ENCODE peak calls at places on chromosome 15, in six cellular contexts. One of them, this sample, is unnamed.

GRCh38 chr15:65408370-65409283 is 14.1 kb downstream of the IGDCC4 start:
- DNase-seq in adrenal gland: no peak
- DNase-seq in CD8-positive, alpha-beta memory T cell: no peak
- DNase-seq in ascending aorta: no peak
- DNase-seq in colonic mucosa: no peak
- DNase-seq in uterus: no peak
- DNase-seq in this sample: no peak

GRCh38 chr15:74920472-74920871 is 13.8 kb upstream of the FAM219B start:
- DNase-seq in ascending aorta: no peak
- DNase-seq in uterus: no peak
- DNase-seq in adrenal gland: no peak
- DNase-seq in colonic mucosa: no peak
- DNase-seq in CD8-positive, alpha-beta memory T cell: no peak
- DNase-seq in this sample: no peak

GRCh38 chr15:52287114-52287513 is 8.5 kb downstream of the MYO5C start:
- DNase-seq in colonic mucosa: peak; percentile 72
- DNase-seq in adrenal gland: no peak
- DNase-seq in uterus: no peak
- DNase-seq in CD8-positive, alpha-beta memory T cell: no peak
- DNase-seq in ascending aorta: no peak
- DNase-seq in this sample: no peak

GRCh38 chr15:68635142-68635541 is 56.3 kb downstream of the CORO2B start:
- DNase-seq in uterus: no peak
- DNase-seq in colonic mucosa: no peak
- DNase-seq in ascending aorta: no peak
- DNase-seq in adrenal gland: no peak
- DNase-seq in CD8-positive, alpha-beta memory T cell: no peak
- DNase-seq in this sample: no peak

GRCh38 chr15:65638681-65639089 is 16.9 kb downstream of the SLC24A1 start:
- DNase-seq in adrenal gland: peak; percentile 36
- DNase-seq in CD8-positive, alpha-beta memory T cell: peak; percentile 61
- DNase-seq in ascending aorta: no peak
- DNase-seq in colonic mucosa: peak; percentile 54
- DNase-seq in uterus: peak; percentile 31
- DNase-seq in this sample: no peak

GRCh38 chr15:85424154-85424553 is 43.8 kb downstream of the AKAP13 start:
- DNase-seq in colonic mucosa: no peak
- DNase-seq in ascending aorta: no peak
- DNase-seq in uterus: no peak
- DNase-seq in CD8-positive, alpha-beta memory T cell: no peak
- DNase-seq in adrenal gland: no peak
- DNase-seq in this sample: no peak

GRCh38 chr15:50112488-50113186 is 6.4 kb downstream of the ATP8B4 start:
- DNase-seq in ascending aorta: no peak
- DNase-seq in adrenal gland: no peak
- DNase-seq in CD8-positive, alpha-beta memory T cell: no peak
- DNase-seq in colonic mucosa: no peak
- DNase-seq in uterus: no peak
- DNase-seq in this sample: no peak

GRCh38 chr15:40338921-40339620 is 1.7 kb downstream of the CCDC9B start:
- DNase-seq in ascending aorta: peak; percentile 91
- DNase-seq in uterus: peak; percentile 62
- DNase-seq in adrenal gland: peak; percentile 28
- DNase-seq in CD8-positive, alpha-beta memory T cell: no peak
- DNase-seq in colonic mucosa: peak; percentile 26
- DNase-seq in this sample: no peak

GRCh38 chr15:85667491-85668424 is 127.0 kb downstream of the KLHL25 start:
- DNase-seq in CD8-positive, alpha-beta memory T cell: peak; percentile 88
- DNase-seq in uterus: peak; percentile 80
- DNase-seq in colonic mucosa: peak; percentile 37
- DNase-seq in ascending aorta: peak; percentile 87
- DNase-seq in adrenal gland: peak; percentile 75
- DNase-seq in this sample: no peak

GRCh38 chr15:34376856-34377255 is 9.9 kb upstream of the LPCAT4 start:
- DNase-seq in CD8-positive, alpha-beta memory T cell: no peak
- DNase-seq in uterus: no peak
- DNase-seq in colonic mucosa: no peak
- DNase-seq in adrenal gland: no peak
- DNase-seq in ascending aorta: no peak
- DNase-seq in this sample: no peak

GRCh38 chr15:55649058-55649423 is 60.9 kb upstream of the PYGO1 start:
- DNase-seq in colonic mucosa: no peak
- DNase-seq in adrenal gland: no peak
- DNase-seq in ascending aorta: no peak
- DNase-seq in uterus: no peak
- DNase-seq in CD8-positive, alpha-beta memory T cell: no peak
- DNase-seq in this sample: no peak

GRCh38 chr15:29698030-29698701 is 124.1 kb downstream of the TJP1 start:
- DNase-seq in adrenal gland: no peak
- DNase-seq in uterus: no peak
- DNase-seq in CD8-positive, alpha-beta memory T cell: no peak
- DNase-seq in colonic mucosa: no peak
- DNase-seq in ascending aorta: peak; percentile 40
- DNase-seq in this sample: no peak

GRCh38 chr15:75342221-75342620 is 4.6 kb upstream of the NEIL1 start:
- DNase-seq in uterus: no peak
- DNase-seq in colonic mucosa: no peak
- DNase-seq in adrenal gland: no peak
- DNase-seq in ascending aorta: no peak
- DNase-seq in CD8-positive, alpha-beta memory T cell: no peak
- DNase-seq in this sample: no peak

GRCh38 chr15:101357333-101357732 is 62.3 kb upstream of the SNRPA1 start:
- DNase-seq in uterus: no peak
- DNase-seq in colonic mucosa: no peak
- DNase-seq in ascending aorta: no peak
- DNase-seq in adrenal gland: no peak
- DNase-seq in CD8-positive, alpha-beta memory T cell: no peak
- DNase-seq in this sample: no peak

GRCh38 chr15:43194775-43195174 is 9.6 kb downstream of the CCNDBP1 start:
- DNase-seq in adrenal gland: no peak
- DNase-seq in CD8-positive, alpha-beta memory T cell: no peak
- DNase-seq in colonic mucosa: no peak
- DNase-seq in uterus: no peak
- DNase-seq in ascending aorta: no peak
- DNase-seq in this sample: no peak

GRCh38 chr15:51076142-51076897 is 18.4 kb downstream of the TNFAIP8L3 start:
- DNase-seq in adrenal gland: no peak
- DNase-seq in CD8-positive, alpha-beta memory T cell: no peak
- DNase-seq in ascending aorta: no peak
- DNase-seq in uterus: no peak
- DNase-seq in colonic mucosa: no peak
- DNase-seq in this sample: no peak

GRCh38 chr15:93146601-93147000 is 57.6 kb upstream of the RGMA start:
- DNase-seq in ascending aorta: no peak
- DNase-seq in colonic mucosa: no peak
- DNase-seq in adrenal gland: no peak
- DNase-seq in CD8-positive, alpha-beta memory T cell: no peak
- DNase-seq in uterus: no peak
- DNase-seq in this sample: no peak

DNA sequence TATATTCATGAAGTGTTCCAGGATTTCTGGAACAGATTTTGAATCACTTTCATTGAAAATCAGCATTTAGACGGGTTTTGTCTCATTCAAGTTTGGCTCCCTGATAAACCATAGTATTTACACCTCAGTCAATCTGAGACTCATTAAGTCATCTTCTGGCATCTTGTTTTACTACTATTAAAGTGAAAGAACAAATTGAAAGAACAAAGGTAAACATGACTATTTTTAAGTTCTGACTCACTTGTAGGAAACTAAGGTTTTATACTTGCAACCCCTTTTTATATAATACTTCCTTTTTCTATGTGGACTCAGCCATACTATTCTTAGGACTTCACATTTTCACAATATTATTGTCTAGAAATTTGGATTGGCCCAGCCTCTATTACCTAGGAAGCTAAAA is 854.4 kb downstream of the SQOR start:
- DNase-seq in ascending aorta: no peak
- DNase-seq in colonic mucosa: no peak
- DNase-seq in CD8-positive, alpha-beta memory T cell: no peak
- DNase-seq in adrenal gland: no peak
- DNase-seq in uterus: no peak
- DNase-seq in this sample: no peak
- H3K9me3 ChIP-seq in ascending aorta: no peaks in the 10 kb centered on the region
- H3K9me3 ChIP-seq in colonic mucosa: no peaks in the 10 kb centered on the region
- H3K9me3 ChIP-seq in CD8-positive, alpha-beta memory T cell: no peaks in the 10 kb centered on the region
- H3K9me3 ChIP-seq in adrenal gland: no peaks in the 10 kb centered on the region
- H3K9me3 ChIP-seq in uterus: no peaks in the 10 kb centered on the region
- H3K9me3 ChIP-seq in this sample: peaks cover 8% of the 10 kb centered on the region

GRCh38 chr15:45203182-45203581 is 15.4 kb upstream of the SHF start:
- DNase-seq in uterus: no peak
- DNase-seq in colonic mucosa: no peak
- DNase-seq in CD8-positive, alpha-beta memory T cell: no peak
- DNase-seq in ascending aorta: no peak
- DNase-seq in adrenal gland: peak; percentile 65
- DNase-seq in this sample: no peak

GRCh38 chr15:45200799-45201556 is 13.2 kb upstream of the SHF start:
- DNase-seq in ascending aorta: peak; percentile 89
- DNase-seq in adrenal gland: peak; percentile 74
- DNase-seq in CD8-positive, alpha-beta memory T cell: peak; percentile 66
- DNase-seq in colonic mucosa: peak; percentile 91
- DNase-seq in uterus: peak; percentile 88
- DNase-seq in this sample: peak; percentile 90

GRCh38 chr15:45199136-45199810 is 11.5 kb upstream of the SHF start:
- DNase-seq in CD8-positive, alpha-beta memory T cell: peak; percentile 47
- DNase-seq in adrenal gland: peak; percentile 23
- DNase-seq in ascending aorta: no peak
- DNase-seq in uterus: no peak
- DNase-seq in colonic mucosa: peak; percentile 68
- DNase-seq in this sample: no peak

GRCh38 chr15:45200001-45200798 is 12.4 kb upstream of the SHF start:
- DNase-seq in CD8-positive, alpha-beta memory T cell: peak; percentile 96
- DNase-seq in uterus: peak; percentile 98
- DNase-seq in colonic mucosa: peak; percentile 99
- DNase-seq in ascending aorta: peak; percentile 99
- DNase-seq in adrenal gland: peak; percentile 97
- DNase-seq in this sample: peak; percentile 98

DNA sequence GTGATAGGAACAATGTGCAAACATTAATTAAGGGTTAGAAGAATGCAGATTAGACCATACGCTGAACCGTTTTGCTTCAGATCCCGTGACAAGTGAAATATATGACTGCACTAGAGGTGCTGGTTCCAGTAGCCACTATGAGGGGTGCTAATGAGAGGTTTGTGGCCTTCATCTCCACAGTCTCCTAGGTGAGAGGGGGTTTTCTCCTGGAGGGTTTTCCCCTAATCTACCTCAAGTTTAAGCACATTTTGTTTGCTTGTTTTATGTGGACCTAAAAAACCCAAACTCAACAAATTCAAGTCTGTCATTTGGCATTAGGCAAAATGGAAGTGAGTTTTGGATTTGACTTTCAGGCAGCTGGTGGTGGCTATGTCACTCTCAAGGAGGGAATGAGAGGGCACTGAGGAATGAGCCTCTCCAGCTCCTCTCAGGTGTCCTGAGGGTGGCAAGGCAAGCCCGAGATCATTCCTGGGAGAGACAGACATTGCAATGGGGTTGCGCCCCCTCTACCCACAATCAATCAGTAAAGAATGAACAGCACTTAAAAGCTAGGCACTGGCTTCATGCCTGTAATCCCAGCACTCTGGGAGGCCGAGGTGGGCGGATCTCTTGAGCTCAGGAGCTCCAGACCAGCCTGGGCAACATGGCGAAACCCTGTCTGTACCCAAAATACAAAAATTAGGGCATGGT is 13.9 kb upstream of the SHF start:
- DNase-seq in CD8-positive, alpha-beta memory T cell: no peak
- DNase-seq in adrenal gland: no peak
- DNase-seq in uterus: no peak
- DNase-seq in ascending aorta: no peak
- DNase-seq in colonic mucosa: no peak
- DNase-seq in this sample: no peak
- H3K4me3 ChIP-seq in CD8-positive, alpha-beta memory T cell: peak overlapping the region; percentile 94
- H3K4me3 ChIP-seq in adrenal gland: no peak overlapping the region
- H3K4me3 ChIP-seq in uterus: peak overlapping the region; percentile 51
- H3K4me3 ChIP-seq in ascending aorta: peak overlapping the region; percentile 68
- H3K4me3 ChIP-seq in colonic mucosa: no peak overlapping the region
- H3K4me3 ChIP-seq in this sample: no peak overlapping the region

GRCh38 chr15:25287823-25288222 is 151.0 kb downstream of the UBE3A start:
- DNase-seq in ascending aorta: no peak
- DNase-seq in adrenal gland: no peak
- DNase-seq in uterus: no peak
- DNase-seq in CD8-positive, alpha-beta memory T cell: no peak
- DNase-seq in colonic mucosa: no peak
- DNase-seq in this sample: no peak
- H3K9me3 ChIP-seq in ascending aorta: no peaks in the 10 kb centered on the region
- H3K9me3 ChIP-seq in adrenal gland: no peaks in the 10 kb centered on the region
- H3K9me3 ChIP-seq in uterus: no peaks in the 10 kb centered on the region
- H3K9me3 ChIP-seq in CD8-positive, alpha-beta memory T cell: no peaks in the 10 kb centered on the region
- H3K9me3 ChIP-seq in colonic mucosa: no peaks in the 10 kb centered on the region
- H3K9me3 ChIP-seq in this sample: peaks cover 11% of the 10 kb centered on the region

GRCh38 chr15:70741677-70742293 is 21.6 kb downstream of the UACA start:
- DNase-seq in adrenal gland: no peak
- DNase-seq in ascending aorta: no peak
- DNase-seq in uterus: no peak
- DNase-seq in colonic mucosa: no peak
- DNase-seq in CD8-positive, alpha-beta memory T cell: no peak
- DNase-seq in this sample: no peak
- H3K4me3 ChIP-seq in adrenal gland: no peak overlapping the region
- H3K4me3 ChIP-seq in ascending aorta: no peak overlapping the region
- H3K4me3 ChIP-seq in uterus: no peak overlapping the region
- H3K4me3 ChIP-seq in colonic mucosa: no peak overlapping the region
- H3K4me3 ChIP-seq in CD8-positive, alpha-beta memory T cell: no peak overlapping the region
- H3K4me3 ChIP-seq in this sample: no peak overlapping the region

DNA sequence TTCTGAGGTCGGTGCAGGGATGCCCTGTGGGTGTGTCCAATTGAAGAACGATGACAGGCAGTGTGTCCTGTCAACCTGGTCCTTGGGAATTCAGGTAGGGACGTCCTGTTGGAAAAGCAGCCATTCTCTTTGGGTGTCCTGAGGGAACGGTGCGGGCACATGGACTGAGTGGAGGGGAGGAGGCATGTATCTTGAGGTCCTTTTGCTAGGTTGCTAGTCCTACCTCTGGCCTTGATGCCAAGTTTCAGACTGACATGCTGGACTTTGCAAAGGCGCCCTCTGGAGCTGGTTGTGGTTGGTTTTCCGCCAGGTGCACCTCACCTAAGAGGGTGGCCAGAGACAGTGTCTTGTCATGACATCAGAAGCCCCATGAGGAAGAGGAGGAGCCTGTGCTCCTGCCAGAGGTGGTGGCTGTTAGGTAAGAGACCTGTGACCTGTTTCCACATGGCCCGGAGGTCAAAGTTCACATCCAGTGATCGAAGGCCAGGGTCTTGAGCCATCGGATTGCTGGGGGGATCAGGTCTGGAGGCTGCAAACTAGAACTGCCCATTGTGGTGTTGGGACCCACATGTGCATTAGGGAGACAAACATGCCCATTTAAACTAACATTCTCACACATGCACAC is 106.3 kb downstream of the SNRPN start:
- DNase-seq in uterus: peak; percentile 5
- DNase-seq in ascending aorta: peak; percentile 41
- DNase-seq in CD8-positive, alpha-beta memory T cell: no peak
- DNase-seq in adrenal gland: no peak
- DNase-seq in colonic mucosa: no peak
- DNase-seq in this sample: no peak
- H3K9me3 ChIP-seq in uterus: peaks cover 98% of the 10 kb centered on the region
- H3K9me3 ChIP-seq in ascending aorta: peaks cover 100% of the 10 kb centered on the region
- H3K9me3 ChIP-seq in CD8-positive, alpha-beta memory T cell: peaks cover 100% of the 10 kb centered on the region
- H3K9me3 ChIP-seq in adrenal gland: no peaks in the 10 kb centered on the region
- H3K9me3 ChIP-seq in colonic mucosa: peaks cover 27% of the 10 kb centered on the region
- H3K9me3 ChIP-seq in this sample: peaks cover 100% of the 10 kb centered on the region

This sample was measured in breast epithelium.